ENCODE peak calls at places on chromosomes 16 and 17, in eight cellular contexts. Z is dorsolateral prefrontal cortex, X is keratinocyte, M is left ventricle myocardium inferior, E is left lung, S is Peyer's patch, B is AG04450, F is Caco-2. I is an unnamed sample.

GRCh38 chr17:50187741-50188520 is 13.5 kb downstream of the COL1A1 start:
- DNase-seq in X (no peak), S (no peak), Z (no peak), E (peak), B (no peak), M (no peak), F (no peak), I (no peak)

GRCh38 chr17:42429726-42430464 is 6.8 kb upstream of the CAVIN1 start:
- DNase-seq in X (no peak), F (no peak), S (no peak), M (no peak), E (no peak), B (no peak), Z (no peak), I (no peak)

GRCh38 chr17:82400830-82401229 is 17.3 kb upstream of the HEXD start:
- DNase-seq in S (no peak), F (no peak), Z (no peak), B (no peak), X (no peak), E (peak), M (peak), I (no peak)

GRCh38 chr17:19986941-19987714 is 9.5 kb upstream of the AKAP10 start:
- DNase-seq in Z (no peak), F (peak), E (no peak), B (no peak), X (no peak), M (no peak), S (no peak), I (no peak)

GRCh38 chr16:3859875-3860274 is 20.6 kb downstream of the CREBBP start:
- DNase-seq in F (no peak), S (no peak), B (no peak), X (no peak), M (no peak), Z (no peak), E (no peak), I (no peak)

GRCh38 chr16:69440236-69440635 is 15.8 kb downstream of the CYB5B start:
- DNase-seq in M (no peak), E (no peak), F (no peak), S (no peak), B (no peak), Z (no peak), X (no peak), I (no peak)

GRCh38 chr17:17073627-17074521 is 31.6 kb downstream of the MPRIP start:
- DNase-seq in M (peak), Z (peak), E (no peak), X (no peak), B (no peak), S (peak), F (no peak), I (no peak)

GRCh38 chr16:80175011-80175410 is 365.8 kb upstream of the DYNLRB2 start:
- DNase-seq in X (no peak), M (no peak), Z (no peak), B (no peak), E (no peak), S (no peak), F (no peak), I (no peak)

GRCh38 chr17:79627766-79628690 is 17.2 kb upstream of the RBFOX3 start:
- DNase-seq in S (peak), B (no peak), M (peak), X (no peak), E (no peak), Z (peak), F (peak), I (no peak)

GRCh38 chr17:28484296-28484695 is 10.9 kb downstream of the SLC13A2 start:
- DNase-seq in X (no peak), E (no peak), M (no peak), Z (no peak), B (no peak), S (peak), F (no peak), I (no peak)

GRCh38 chr17:49438439-49438861 is 23.8 kb upstream of the PHB1 start:
- DNase-seq in Z (no peak), M (no peak), E (no peak), S (no peak), X (no peak), B (no peak), F (peak), I (no peak)

GRCh38 chr17:67569873-67570272 is 147.9 kb upstream of the NOL11 start:
- DNase-seq in Z (no peak), M (no peak), B (no peak), E (no peak), X (no peak), F (no peak), S (no peak), I (no peak)

GRCh38 chr17:46968896-46969295 is 10.2 kb downstream of the RPRML start:
- DNase-seq in S (no peak), B (no peak), E (no peak), Z (no peak), X (no peak), F (no peak), M (no peak), I (no peak)

GRCh38 chr17:7186241-7186640 is 7.1 kb upstream of the ASGR1 start:
- DNase-seq in X (no peak), M (no peak), Z (no peak), F (no peak), B (no peak), E (no peak), S (no peak), I (no peak)

GRCh38 chr17:50423553-50424159 is 2.4 kb upstream of the ACSF2 start:
- DNase-seq in S (no peak), B (peak), X (peak), E (no peak), F (peak), Z (no peak), M (no peak), I (no peak)

GRCh38 chr17:12927541-12928425 is 90.0 kb downstream of the ELAC2 start:
- DNase-seq in M (peak), F (no peak), Z (no peak), E (no peak), S (no peak), B (no peak), X (no peak), I (peak)

GRCh38 chr16:83901101-83901500 is 2.2 kb downstream of the MLYCD start:
- DNase-seq in B (no peak), M (no peak), E (no peak), S (no peak), X (no peak), F (no peak), Z (no peak), I (no peak)

GRCh38 chr17:40178660-40179059 is 1.4 kb downstream of the RAPGEFL1 start:
- DNase-seq in Z (no peak), X (no peak), M (no peak), S (peak), E (no peak), F (no peak), B (no peak), I (no peak)

GRCh38 chr17:59785091-59785799 is 77.8 kb downstream of the VMP1 start:
- DNase-seq in S (no peak), E (no peak), Z (no peak), M (no peak), B (no peak), F (no peak), X (no peak), I (no peak)

GRCh38 chr17:37239690-37240344 is 136.0 kb upstream of the C17orf78 start:
- DNase-seq in X (no peak), F (no peak), M (no peak), Z (no peak), E (no peak), B (no peak), S (no peak), I (no peak)

GRCh38 chr17:50093246-50093645 is 1.9 kb upstream of the PDK2 start:
- DNase-seq in M (no peak), F (no peak), Z (no peak), E (no peak), X (no peak), B (no peak), S (no peak), I (no peak)

GRCh38 chr17:28828294-28829040 is 14.1 kb downstream of the FAM222B start:
- DNase-seq in B (no peak), Z (peak), M (no peak), X (no peak), E (no peak), S (no peak), F (no peak), I (no peak)

GRCh38 chr17:1896243-1897163 is 66.7 kb downstream of the RPA1 start:
- DNase-seq in X (no peak), E (no peak), F (no peak), M (no peak), S (no peak), Z (no peak), B (no peak), I (no peak)

GRCh38 chr17:32124985-32125847 is 17.1 kb upstream of the RHOT1 start:
- DNase-seq in E (no peak), X (no peak), Z (peak), S (peak), M (no peak), F (no peak), B (no peak), I (no peak)

GRCh38 chr16:85416267-85417109 is 196.6 kb upstream of the GSE1 start:
- DNase-seq in S (peak), B (no peak), Z (no peak), F (peak), X (no peak), M (peak), E (peak), I (peak)

GRCh38 chr16:23052908-23053580 is 96.2 kb downstream of the USP31 start:
- DNase-seq in Z (no peak), E (no peak), B (no peak), M (no peak), S (no peak), X (no peak), F (no peak), I (no peak)

DNA sequence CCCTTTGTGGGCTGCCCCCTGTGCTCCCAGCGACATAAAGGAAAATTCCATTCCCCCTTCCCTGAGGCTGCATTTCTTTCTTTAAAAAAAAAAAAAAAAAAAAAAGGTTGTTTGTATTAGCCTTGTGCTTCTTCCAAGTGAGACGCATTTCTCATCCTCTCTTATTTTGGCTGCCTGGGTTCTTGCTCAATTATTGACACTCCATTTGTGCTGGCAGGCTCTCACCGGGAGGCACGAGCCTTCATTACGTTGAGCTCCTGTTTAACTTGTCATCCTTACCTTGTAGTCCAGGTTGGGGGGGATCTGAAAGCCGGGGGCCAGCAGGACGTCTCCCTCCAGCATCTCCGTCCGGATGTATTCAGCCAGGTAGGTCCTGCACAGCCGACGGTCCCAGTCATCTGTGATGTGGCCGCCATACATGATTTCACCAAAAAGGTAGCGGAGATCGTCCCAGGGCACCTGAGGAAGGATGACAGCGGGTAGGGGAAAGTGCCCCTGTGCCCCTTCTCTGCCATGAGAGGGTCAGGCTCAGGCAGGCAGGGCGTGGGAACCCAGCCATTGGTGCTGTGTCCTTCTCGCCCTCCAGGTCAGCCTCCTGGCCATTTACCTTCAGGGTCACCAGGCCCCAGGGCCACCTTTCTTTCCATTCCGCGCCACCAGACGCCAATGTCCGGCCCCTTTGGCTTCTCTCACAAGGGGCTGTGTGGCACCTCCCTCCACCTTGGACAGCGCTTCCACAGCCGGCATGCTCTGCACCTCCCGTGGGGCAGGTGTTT is 50.6 kb downstream of the PGS1 start:
- DNase-seq in B (no peak), M (no peak), F (no peak), X (no peak), Z (no peak), S (no peak), E (peak), I (no peak)
- TF ChIP-seq CTCF in B (no peak), M (no peak), F (no peak), X (no peak), Z (no peak), S (no peak), E (no peak), I (no peak)

DNA sequence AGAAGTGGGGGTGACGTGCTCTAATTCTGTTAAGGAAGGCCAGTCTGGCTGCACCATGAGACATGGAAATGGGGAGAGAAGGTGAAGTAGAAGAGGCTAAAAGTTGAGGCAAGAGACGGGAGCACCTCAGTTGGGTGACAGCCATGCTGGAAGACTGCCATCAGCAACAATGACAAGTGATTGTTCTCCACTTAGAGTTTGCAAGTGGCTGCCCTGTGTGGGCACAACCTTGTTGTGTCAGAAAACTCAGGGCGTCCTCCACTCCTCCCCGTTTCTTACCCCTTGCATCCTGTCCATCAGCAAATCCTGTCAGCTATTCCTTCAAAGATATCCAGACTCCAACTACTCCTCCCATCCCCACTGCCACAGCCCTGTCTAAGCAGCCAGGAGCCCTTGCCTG is 17.6 kb downstream of the CES1 start:
- DNase-seq in X (no peak), F (peak), M (no peak), B (no peak), S (no peak), Z (no peak), E (no peak), I (no peak)
- TF ChIP-seq CTCF in X (no peak), F (no peak), M (no peak), B (no peak), S (no peak), Z (no peak), E (no peak), I (no peak)

GRCh38 chr16:49377196-49377755 is 3.7 kb downstream of the C16orf78 start:
- DNase-seq in X (no peak), Z (no peak), B (no peak), E (no peak), F (no peak), M (no peak), S (no peak), I (no peak)

GRCh38 chr16:49378238-49378637 is 4.6 kb downstream of the C16orf78 start:
- DNase-seq in F (no peak), E (no peak), M (no peak), B (no peak), S (no peak), Z (no peak), X (no peak), I (no peak)

GRCh38 chr16:49378816-49379215 is 5.2 kb downstream of the C16orf78 start:
- DNase-seq in F (no peak), B (no peak), E (no peak), X (no peak), M (no peak), Z (no peak), S (no peak), I (no peak)

DNA sequence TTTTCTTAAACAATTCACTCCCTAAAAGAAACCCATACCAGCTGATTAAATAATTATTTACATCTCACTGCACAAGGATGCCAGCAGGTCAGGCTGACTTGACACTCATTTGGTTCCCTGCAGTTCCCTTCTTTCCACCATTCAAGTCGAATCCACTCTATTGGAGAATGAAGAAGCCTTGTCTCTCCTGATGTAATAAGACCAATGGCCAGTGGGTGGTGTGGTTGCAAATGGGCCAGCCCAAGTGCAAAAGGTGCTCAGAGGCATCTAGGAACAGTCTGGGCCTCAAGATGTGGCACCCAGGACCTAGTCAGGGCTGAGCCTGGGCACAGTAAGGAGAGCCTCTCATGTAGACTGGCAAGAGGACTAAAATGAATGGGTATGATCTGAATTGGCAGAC is 9.3 kb downstream of the C16orf78 start:
- DNase-seq in S (no peak), Z (no peak), F (no peak), B (no peak), X (no peak), E (no peak), M (no peak), I (peak)
- TF ChIP-seq CTCF in S (no peak), Z (no peak), F (no peak), B (no peak), X (no peak), E (no peak), M (no peak), I (no peak)

GRCh38 chr17:4326112-4326511 is 40.4 kb downstream of the UBE2G1 start:
- DNase-seq in S (no peak), X (no peak), Z (no peak), B (no peak), M (no peak), E (no peak), F (no peak), I (no peak)

GRCh38 chr17:4329838-4330237 is 36.6 kb downstream of the UBE2G1 start:
- DNase-seq in E (no peak), M (no peak), F (no peak), B (peak), X (peak), S (no peak), Z (no peak), I (no peak)

GRCh38 chr17:4324463-4324862 is 42.0 kb downstream of the UBE2G1 start:
- DNase-seq in F (no peak), X (no peak), E (no peak), S (no peak), Z (no peak), B (no peak), M (no peak), I (no peak)

GRCh38 chr17:4327638-4328037 is 38.8 kb downstream of the UBE2G1 start:
- DNase-seq in M (no peak), E (no peak), S (no peak), X (peak), B (no peak), F (no peak), Z (no peak), I (no peak)

DNA sequence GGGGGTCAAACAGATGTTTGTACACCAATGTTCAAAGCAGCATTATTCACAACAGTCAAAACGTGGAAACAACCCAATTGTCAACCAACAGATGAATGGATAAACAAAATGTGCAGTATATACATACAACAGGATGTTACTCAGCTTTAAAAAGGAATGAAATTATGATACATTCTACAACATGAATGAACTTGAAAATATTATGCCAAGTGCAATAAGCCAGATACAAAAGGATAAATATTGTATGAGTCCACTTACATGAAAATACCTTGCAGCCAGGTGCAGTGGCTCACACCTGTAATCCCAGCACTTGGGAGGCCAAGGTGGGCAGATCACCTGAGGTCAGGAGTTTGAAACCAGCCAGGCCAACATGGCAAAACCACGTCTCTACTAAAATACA is 39.9 kb downstream of the UBE2G1 start:
- DNase-seq in Z (no peak), B (no peak), F (no peak), M (no peak), E (no peak), S (no peak), X (peak), I (no peak)
- TF ChIP-seq CTCF in Z (no peak), B (no peak), F (no peak), M (no peak), E (no peak), S (no peak), X (no peak), I (no peak)

GRCh38 chr17:18318771-18319450 is 3.8 kb downstream of the SMCR8 start:
- DNase-seq in E (no peak), X (no peak), F (no peak), B (no peak), Z (no peak), M (no peak), S (no peak), I (no peak)

GRCh38 chr17:18318122-18318521 is 3.0 kb downstream of the SMCR8 start:
- DNase-seq in X (no peak), E (no peak), Z (no peak), F (no peak), M (no peak), S (no peak), B (no peak), I (no peak)

GRCh38 chr17:18315498-18316360 is 636 bp downstream of the SMCR8 start:
- DNase-seq in X (no peak), Z (no peak), E (peak), M (no peak), S (no peak), B (no peak), F (no peak), I (no peak)

GRCh38 chr17:18314059-18314730 is 599 bp downstream of the TOP3A start:
- DNase-seq in B (no peak), S (no peak), M (no peak), F (no peak), Z (peak), X (no peak), E (peak), I (no peak)

DNA sequence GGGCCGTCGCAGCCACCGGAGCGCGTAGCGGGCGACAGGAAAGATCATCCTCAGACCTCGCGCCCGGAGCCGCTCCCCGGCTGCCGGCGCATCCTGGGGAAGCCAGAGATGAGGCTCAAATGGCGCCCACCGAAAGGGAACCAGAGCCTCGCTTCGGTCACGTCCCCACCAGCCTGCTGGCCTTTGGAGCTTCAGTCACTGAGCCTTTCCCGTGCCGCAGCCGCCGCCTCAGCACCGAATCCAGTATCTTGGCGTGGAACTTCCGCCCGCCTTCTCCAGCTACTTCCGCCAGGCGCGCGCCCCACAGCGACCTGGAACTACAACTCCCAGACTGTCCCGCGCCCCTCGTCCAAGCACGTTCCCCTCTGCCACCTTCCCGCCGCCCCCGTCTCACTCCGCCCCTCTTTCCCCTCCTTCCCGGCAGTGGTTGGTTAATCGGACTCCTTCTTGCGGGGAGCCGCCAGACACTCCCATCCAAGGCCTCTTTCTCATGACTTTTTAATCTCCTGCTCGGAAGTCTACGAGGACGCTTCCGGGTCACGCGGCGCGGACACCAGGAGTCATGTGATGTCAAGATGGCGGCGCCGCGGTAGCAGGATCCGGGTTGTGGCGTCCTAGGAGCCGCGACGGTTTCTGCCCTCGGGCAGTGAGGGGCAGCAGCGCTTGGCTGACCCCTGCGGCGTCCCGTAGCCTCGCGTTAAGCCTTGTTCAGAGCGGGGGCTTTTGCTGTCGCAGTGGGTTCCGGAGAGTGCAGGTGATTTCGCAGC is at the start of the genes SMCR8 and TOP3A:
- DNase-seq in F (peak), B (peak), E (peak), S (peak), Z (peak), M (peak), X (peak), I (peak)
- TF ChIP-seq CTCF in F (no peak), B (no peak), E (no peak), S (no peak), Z (no peak), M (no peak), X (no peak), I (no peak)

GRCh38 chr16:24598777-24599437 is 59.5 kb downstream of the RBBP6 start:
- DNase-seq in E (no peak), X (no peak), F (no peak), Z (no peak), M (no peak), B (no peak), S (no peak), I (no peak)
- TF ChIP-seq CTCF in E (no peak), X (no peak), F (no peak), Z (no peak), M (no peak), B (no peak), S (no peak), I (no peak)

GRCh38 chr16:8644151-8644512 is 22.6 kb downstream of the METTL22 start:
- DNase-seq in F (no peak), E (no peak), B (no peak), Z (no peak), X (no peak), S (no peak), M (no peak), I (no peak)
- TF ChIP-seq CTCF in F (no peak), E (no peak), B (no peak), Z (no peak), X (no peak), S (no peak), M (no peak), I (no peak)

GRCh38 chr17:9928601-9929341 is 23.7 kb upstream of the RCVRN start:
- DNase-seq in M (no peak), F (no peak), Z (no peak), B (peak), X (no peak), E (no peak), S (no peak), I (peak)
- TF ChIP-seq CTCF in M (peak), F (peak), Z (peak), B (peak), X (peak), E (no peak), S (no peak), I (peak)